ENCODE peak calls at places on chromosomes 5 and 9, in five cellular contexts. G is transverse colon, Z is WTC11, V is AG04450, N is fibroblast of pulmonary artery. E is an unnamed sample.

GRCh38 chr5:97909541-97909940 is 726.5 kb upstream of the RIOK2 start:
- DNase-seq in G (no peak), Z (no peak), V (no peak), N (no peak), E (no peak)

GRCh38 chr5:39699164-39699563 is 274.4 kb upstream of the DAB2 start:
- DNase-seq in G (no peak), Z (no peak), V (no peak), N (no peak), E (no peak)

GRCh38 chr5:97107266-97107665 is 35.1 kb downstream of the LIX1 start:
- DNase-seq in G (no peak), Z (no peak), V (no peak), N (no peak), E (no peak)

GRCh38 chr5:116702776-116703175 is 128.2 kb upstream of the SEMA6A start:
- DNase-seq in G (no peak), Z (no peak), V (no peak), N (no peak), E (no peak)

GRCh38 chr9:124774131-124774978 is 2.6 kb upstream of the OLFML2A start:
- DNase-seq in G (peak; percentile 89), Z (peak; percentile 94), V (no peak), N (peak; percentile 83), E (peak; percentile 94)

GRCh38 chr5:34820593-34820992 is 18.4 kb upstream of the TTC23L start:
- DNase-seq in G (no peak), Z (no peak), V (no peak), N (no peak), E (no peak)

GRCh38 chr5:159497221-159497620 is 166.9 kb upstream of the IL12B start:
- DNase-seq in G (no peak), Z (no peak), V (no peak), N (no peak), E (no peak)

GRCh38 chr9:110877376-110877775 is 160.9 kb downstream of the LPAR1 start:
- DNase-seq in G (no peak), Z (no peak), V (no peak), N (no peak), E (no peak)

GRCh38 chr9:114179516-114179915 is 24.2 kb downstream of the COL27A1 start:
- DNase-seq in G (no peak), Z (no peak), V (no peak), N (no peak), E (no peak)

GRCh38 chr5:79873216-79873615 is 117.8 kb downstream of the MTX3 start:
- DNase-seq in G (no peak), Z (no peak), V (no peak), N (no peak), E (no peak)

GRCh38 chr5:79875230-79875629 is 115.8 kb downstream of the MTX3 start:
- DNase-seq in G (no peak), Z (no peak), V (no peak), N (peak; percentile 3), E (no peak)

GRCh38 chr5:79878131-79878630 is 112.9 kb downstream of the MTX3 start:
- DNase-seq in G (no peak), Z (no peak), V (no peak), N (no peak), E (no peak)

GRCh38 chr5:79876510-79876909 is 114.6 kb downstream of the MTX3 start:
- DNase-seq in G (no peak), Z (no peak), V (no peak), N (no peak), E (no peak)

DNA sequence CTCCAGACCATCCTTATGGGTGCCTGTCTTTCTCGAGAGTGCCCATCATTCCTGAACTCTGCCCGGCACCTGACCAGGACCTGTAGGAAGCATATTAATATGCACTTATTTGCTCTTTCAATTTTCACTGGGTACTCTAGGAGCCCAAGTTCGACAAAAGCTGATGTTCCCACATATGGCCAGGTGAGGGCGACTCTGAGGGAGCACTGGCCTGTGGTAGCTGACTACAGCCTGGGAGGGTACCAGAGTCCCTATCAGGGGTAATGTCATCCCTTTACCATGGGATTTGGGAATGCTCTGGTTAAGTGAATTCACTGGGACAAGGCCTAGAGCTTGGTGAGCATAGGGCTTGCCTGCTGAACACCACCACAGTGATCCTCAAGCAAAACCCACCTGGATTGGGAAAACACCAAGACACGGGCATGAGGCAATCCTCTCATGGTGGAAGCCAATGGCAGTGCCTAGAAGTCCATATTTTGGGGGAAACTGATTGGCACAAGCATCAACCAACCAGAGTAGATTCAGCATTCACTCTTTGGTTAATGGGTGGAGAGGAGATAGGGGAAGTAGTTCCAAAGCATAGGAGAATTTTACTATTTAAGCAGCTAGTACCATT is 112.2 kb downstream of the MTX3 start:
- DNase-seq in G (no peak), Z (peak; percentile 78), V (no peak), N (peak; percentile 3), E (no peak)
- TF ChIP-seq CTCF in G (peak; percentile 6), Z (peak; percentile 66), V (peak; percentile 46), N (peak; percentile 36), E (peak; percentile 22)

GRCh38 chr5:126836778-126837177 is 59.8 kb downstream of the LMNB1 start:
- DNase-seq in G (no peak), Z (no peak), V (no peak), N (no peak), E (no peak)

GRCh38 chr5:126837242-126837641 is 60.3 kb downstream of the LMNB1 start:
- DNase-seq in G (no peak), Z (no peak), V (no peak), N (no peak), E (no peak)

DNA sequence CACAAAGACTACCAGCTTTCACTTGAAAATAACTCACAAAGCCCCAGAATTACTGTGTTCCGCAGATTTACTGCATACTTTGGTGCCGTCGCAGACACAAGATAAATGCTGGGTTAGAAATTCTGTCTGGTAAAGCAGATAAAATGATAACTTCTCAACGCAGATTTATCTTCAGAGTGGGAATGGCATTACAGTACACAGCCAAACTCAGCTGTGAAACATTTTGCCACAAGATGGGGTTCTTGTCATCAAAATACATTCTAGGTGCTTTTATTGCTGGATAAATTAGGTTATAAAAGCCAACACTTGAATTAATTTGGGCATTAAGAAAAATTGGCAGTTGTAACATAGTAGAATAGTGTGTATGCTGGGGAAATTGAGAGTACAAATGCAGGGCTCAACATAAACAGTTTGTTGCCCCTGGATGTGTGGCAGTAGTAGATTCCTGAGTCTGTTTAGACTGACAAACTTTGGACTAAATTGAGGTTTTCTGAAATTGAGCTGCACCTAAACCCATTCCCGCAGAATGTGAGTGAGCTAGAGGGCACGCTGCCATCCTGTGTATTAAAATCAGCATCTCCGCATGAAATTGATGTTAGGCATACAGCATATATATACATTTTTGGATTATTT is 61.1 kb downstream of the LMNB1 start:
- DNase-seq in G (no peak), Z (no peak), V (no peak), N (peak; percentile 69), E (no peak)
- TF ChIP-seq CTCF in G (peak; percentile 31), Z (no peak), V (peak; percentile 57), N (peak; percentile 62), E (no peak)

DNA sequence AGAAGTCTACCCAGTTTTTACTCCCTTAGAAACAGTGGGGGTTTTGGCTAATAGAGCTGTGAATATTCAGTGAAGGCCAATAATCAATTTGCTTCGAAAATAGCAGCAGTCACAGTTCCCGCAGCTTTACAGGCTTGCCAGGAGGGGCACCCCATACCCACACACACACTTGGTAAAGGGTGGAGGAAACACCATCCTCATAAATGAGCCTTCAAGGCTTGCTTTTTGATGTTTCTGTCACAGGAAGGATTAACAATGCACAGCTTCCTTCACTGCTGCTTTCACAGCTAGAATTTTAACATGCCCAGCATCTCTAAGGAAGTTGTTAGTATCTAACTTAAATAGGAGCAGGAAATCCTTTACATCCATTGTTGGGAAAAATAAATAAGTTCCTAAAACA is 1247.5 kb upstream of the C9orf72 start:
- DNase-seq in G (no peak), Z (peak; percentile 17), V (no peak), N (no peak), E (no peak)
- TF ChIP-seq CTCF in G (no peak), Z (no peak), V (no peak), N (no peak), E (no peak)

GRCh38 chr9:119726035-119726434 is 356.8 kb upstream of the BRINP1 start:
- DNase-seq in G (no peak), Z (no peak), V (no peak), N (no peak), E (no peak)
- TF ChIP-seq CTCF in G (no peak), Z (no peak), V (no peak), N (no peak), E (no peak)

GRCh38 chr9:10479172-10479571 is 133.6 kb downstream of the PTPRD start:
- DNase-seq in G (no peak), Z (no peak), V (no peak), N (no peak), E (no peak)
- TF ChIP-seq CTCF in G (no peak), Z (peak; percentile 57), V (peak; percentile 12), N (peak; percentile 13), E (peak; percentile 41)

GRCh38 chr5:170603578-170604565 is 100.1 kb downstream of the KCNIP1 start:
- DNase-seq in G (peak; percentile 30), Z (peak; percentile 90), V (no peak), N (peak; percentile 45), E (peak; percentile 87)
- TF ChIP-seq CTCF in G (peak; percentile 57), Z (peak; percentile 80), V (peak; percentile 57), N (peak; percentile 64), E (peak; percentile 80)